ENCODE peak calls at places on chromosomes 2 and 18, in four cellular contexts. One of them, this sample, is unnamed.
A peak's percentile ranks its signal among the peaks of the same experiment; 100 is the strongest.

GRCh38 chr2:205766765-205767359 is 84.6 kb downstream of the NRP2 start:
- DNase-seq in breast epithelium: no peak
- DNase-seq in endothelial cell: peak; percentile 60
- DNase-seq in astrocyte of the spinal cord: peak; percentile 74
- DNase-seq in this sample: peak; percentile 52

GRCh38 chr2:84805250-84805917 is 75.5 kb downstream of the TRABD2A start:
- DNase-seq in endothelial cell: no peak
- DNase-seq in breast epithelium: no peak
- DNase-seq in astrocyte of the spinal cord: peak; percentile 12
- DNase-seq in this sample: no peak

GRCh38 chr2:19541884-19542283 is 183.5 kb upstream of the OSR1 start:
- DNase-seq in astrocyte of the spinal cord: no peak
- DNase-seq in breast epithelium: no peak
- DNase-seq in endothelial cell: no peak
- DNase-seq in this sample: no peak

GRCh38 chr2:55555977-55556376 is 36.5 kb downstream of the CFAP36 start:
- DNase-seq in endothelial cell: no peak
- DNase-seq in astrocyte of the spinal cord: no peak
- DNase-seq in breast epithelium: no peak
- DNase-seq in this sample: peak; percentile 42

GRCh38 chr2:185187421-185187820 is 551.2 kb upstream of the FSIP2 start:
- DNase-seq in endothelial cell: no peak
- DNase-seq in breast epithelium: no peak
- DNase-seq in astrocyte of the spinal cord: no peak
- DNase-seq in this sample: no peak

GRCh38 chr2:74690571-74690970 is 36.5 kb downstream of the SEMA4F start:
- DNase-seq in astrocyte of the spinal cord: peak; percentile 63
- DNase-seq in endothelial cell: peak; percentile 57
- DNase-seq in breast epithelium: no peak
- DNase-seq in this sample: peak; percentile 80

GRCh38 chr2:142865924-142866323 is 11.5 kb upstream of the KYNU start:
- DNase-seq in astrocyte of the spinal cord: peak; percentile 27
- DNase-seq in breast epithelium: no peak
- DNase-seq in endothelial cell: no peak
- DNase-seq in this sample: no peak

GRCh38 chr18:13180614-13181375 is 37.8 kb upstream of the LDLRAD4 start:
- DNase-seq in astrocyte of the spinal cord: no peak
- DNase-seq in endothelial cell: no peak
- DNase-seq in breast epithelium: no peak
- DNase-seq in this sample: no peak

GRCh38 chr18:50038448-50038847 is 156.5 kb downstream of the MYO5B start:
- DNase-seq in astrocyte of the spinal cord: peak; percentile 34
- DNase-seq in endothelial cell: no peak
- DNase-seq in breast epithelium: no peak
- DNase-seq in this sample: no peak

GRCh38 chr2:240463274-240463865 is 27.9 kb downstream of the GPC1 start:
- DNase-seq in astrocyte of the spinal cord: no peak
- DNase-seq in endothelial cell: no peak
- DNase-seq in breast epithelium: peak; percentile 49
- DNase-seq in this sample: no peak

GRCh38 chr2:118197011-118197695 is 108.9 kb downstream of the INSIG2 start:
- DNase-seq in endothelial cell: no peak
- DNase-seq in breast epithelium: no peak
- DNase-seq in astrocyte of the spinal cord: peak; percentile 2
- DNase-seq in this sample: no peak

GRCh38 chr2:151670346-151670745 is 63.9 kb downstream of the NEB start:
- DNase-seq in endothelial cell: no peak
- DNase-seq in breast epithelium: no peak
- DNase-seq in astrocyte of the spinal cord: no peak
- DNase-seq in this sample: no peak

This sample was measured in kidney glomerular epithelial cell.